ENCODE peak calls at places on chromosomes 1 and 21, in six cellular contexts. P, V, U, Y, Z and K are unnamed samples.

GRCh38 chr1:227357229-227358078 is 39.2 kb upstream of the CDC42BPA start:
- DNase-seq in P (no peak), V (peak; percentile 5), U (no peak), Y (no peak), Z (peak; percentile 43), K (peak; percentile 57)

GRCh38 chr1:245156736-245157505 is 2.1 kb downstream of the KIF26B start:
- DNase-seq in P (peak; percentile 52), V (peak; percentile 58), U (peak; percentile 45), Y (no peak), Z (no peak), K (no peak)

GRCh38 chr1:27318596-27318995 is 3.4 kb upstream of the TMEM222 start:
- DNase-seq in P (no peak), V (no peak), U (no peak), Y (no peak), Z (no peak), K (no peak)

GRCh38 chr1:116020668-116021272 is 44.5 kb downstream of the SLC22A15 start:
- DNase-seq in P (peak; percentile 59), V (peak; percentile 67), U (no peak), Y (peak; percentile 9), Z (peak; percentile 39), K (no peak)

GRCh38 chr1:225911207-225912130 is 12.6 kb downstream of the PYCR2 start:
- DNase-seq in P (peak; percentile 91), V (no peak), U (no peak), Y (no peak), Z (peak; percentile 50), K (peak; percentile 72)

GRCh38 chr21:38921511-38922215 is 115.9 kb downstream of the ETS2 start:
- DNase-seq in P (no peak), V (no peak), U (no peak), Y (no peak), Z (no peak), K (no peak)

GRCh38 chr1:174874337-174875053 is 125.3 kb upstream of the CACYBP start:
- DNase-seq in P (no peak), V (no peak), U (peak; percentile 29), Y (peak; percentile 16), Z (no peak), K (no peak)

GRCh38 chr1:154433161-154433681 is 28.1 kb downstream of the IL6R start:
- DNase-seq in P (no peak), V (no peak), U (no peak), Y (no peak), Z (peak; percentile 60), K (no peak)

GRCh38 chr1:229621663-229622062 is 4.3 kb downstream of the TAF5L start:
- DNase-seq in P (no peak), V (no peak), U (no peak), Y (no peak), Z (no peak), K (no peak)